ENCODE peak calls at places on chromosomes 1 and 21, in ten cellular contexts. W is kidney epithelial cell; O is stimulated activated CD4-positive, alpha-beta T cell treated with anti-CD3 and anti-CD28 coated beads, Interleukin-4, amount 100 ng/mL, for 48 hours; U is mucosa of descending colon; Q is HEK293T; A is suprapubic skin; I is T-helper 9 cell; E is NCI-H1105; Y is activated CD4-positive, alpha-beta T cell treated with anti-CD3 and anti-CD28 coated beads for 48 hours; K is tibial artery. Z is an unnamed sample.

GRCh38 chr21:39502631-39503030 is 50.9 kb downstream of the SH3BGR start:
- DNase-seq in W (no peak), O (no peak), U (no peak), Q (no peak), A (no peak), I (no peak), E (no peak), Y (no peak), K (no peak), Z (no peak)

GRCh38 chr1:43968348-43968948 is 1.4 kb upstream of the DPH2 start:
- DNase-seq in W (no peak), O (no peak), U (peak; percentile 58), Q (no peak), A (no peak), I (no peak), E (no peak), Y (peak; percentile 45), K (no peak), Z (peak; percentile 37)

GRCh38 chr1:167722152-167722869 is 529 bp downstream of the MPZL1 start:
- DNase-seq in W (no peak), O (no peak), U (peak; percentile 55), Q (peak; percentile 53), A (peak; percentile 74), I (peak; percentile 28), E (peak; percentile 62), Y (peak; percentile 43), K (no peak), Z (peak; percentile 47)

GRCh38 chr1:101044259-101044658 is 18.7 kb upstream of the DPH5 start:
- DNase-seq in W (no peak), O (no peak), U (no peak), Q (no peak), A (no peak), I (no peak), E (no peak), Y (no peak), K (no peak), Z (no peak)

GRCh38 chr21:14479387-14479786 is 66.7 kb downstream of the SAMSN1 start:
- DNase-seq in W (no peak), O (no peak), U (no peak), Q (no peak), A (no peak), I (no peak), E (no peak), Y (no peak), K (no peak), Z (no peak)

GRCh38 chr21:25862112-25862511 is 127.3 kb downstream of the GABPA start:
- DNase-seq in W (no peak), O (no peak), U (peak; percentile 77), Q (no peak), A (no peak), I (no peak), E (no peak), Y (no peak), K (no peak), Z (no peak)

GRCh38 chr1:67436511-67437057 is 6.4 kb upstream of the SERBP1 start:
- DNase-seq in W (no peak), O (no peak), U (no peak), Q (no peak), A (no peak), I (no peak), E (no peak), Y (no peak), K (no peak), Z (no peak)

GRCh38 chr1:205204552-205204951 is 7.0 kb downstream of the DSTYK start:
- DNase-seq in W (no peak), O (no peak), U (no peak), Q (no peak), A (no peak), I (no peak), E (no peak), Y (no peak), K (no peak), Z (peak; percentile 56)

GRCh38 chr1:109877320-109877771 is 33.3 kb upstream of the CSF1 start:
- DNase-seq in W (peak; percentile 76), O (no peak), U (peak; percentile 30), Q (no peak), A (peak; percentile 78), I (no peak), E (no peak), Y (no peak), K (peak; percentile 77), Z (peak; percentile 89)

GRCh38 chr1:53641481-53642214 is 97.3 kb downstream of the GLIS1 start:
- DNase-seq in W (no peak), O (no peak), U (no peak), Q (no peak), A (peak; percentile 46), I (no peak), E (no peak), Y (no peak), K (peak; percentile 6), Z (no peak)

GRCh38 chr1:83860506-83861221 is 138.3 kb downstream of the TTLL7 start:
- DNase-seq in W (no peak), O (peak; percentile 69), U (peak; percentile 93), Q (peak; percentile 69), A (peak; percentile 73), I (peak; percentile 52), E (no peak), Y (peak; percentile 85), K (peak; percentile 56), Z (no peak)

GRCh38 chr1:186152227-186152944 is 222.7 kb downstream of the TPR start:
- DNase-seq in W (peak; percentile 19), O (no peak), U (no peak), Q (peak; percentile 28), A (no peak), I (no peak), E (no peak), Y (no peak), K (no peak), Z (peak; percentile 24)

GRCh38 chr1:84776639-84777038 is 86.4 kb upstream of the SSX2IP start:
- DNase-seq in W (no peak), O (no peak), U (no peak), Q (no peak), A (no peak), I (no peak), E (no peak), Y (no peak), K (no peak), Z (no peak)

GRCh38 chr1:237383825-237384612 is 342.0 kb downstream of the RYR2 start:
- DNase-seq in W (no peak), O (no peak), U (no peak), Q (no peak), A (no peak), I (no peak), E (no peak), Y (no peak), K (no peak), Z (peak; percentile 14)

GRCh38 chr1:161115132-161115711 is 2.6 kb downstream of the PFDN2 start:
- DNase-seq in W (peak; percentile 95), O (peak; percentile 24), U (no peak), Q (no peak), A (no peak), I (no peak), E (no peak), Y (peak; percentile 73), K (no peak), Z (no peak)

GRCh38 chr1:16026723-16027484 is 5.1 kb downstream of the CLCNKA start:
- DNase-seq in W (no peak), O (peak; percentile 16), U (peak; percentile 11), Q (peak; percentile 42), A (no peak), I (peak; percentile 21), E (no peak), Y (peak; percentile 36), K (no peak), Z (no peak)

GRCh38 chr1:230392920-230393521 is 33.1 kb downstream of the PGBD5 start:
- DNase-seq in W (no peak), O (no peak), U (no peak), Q (no peak), A (no peak), I (no peak), E (no peak), Y (no peak), K (no peak), Z (no peak)

GRCh38 chr1:225343618-225344017 is 84.2 kb downstream of the LBR start:
- DNase-seq in W (no peak), O (no peak), U (no peak), Q (no peak), A (no peak), I (no peak), E (no peak), Y (no peak), K (no peak), Z (no peak)

GRCh38 chr1:151739590-151740355 is 18.5 kb downstream of the RIIAD1 start:
- DNase-seq in W (no peak), O (no peak), U (peak; percentile 63), Q (no peak), A (no peak), I (no peak), E (no peak), Y (no peak), K (no peak), Z (no peak)

GRCh38 chr1:204450461-204451257 is 39.0 kb upstream of the PPP1R15B start:
- DNase-seq in W (no peak), O (no peak), U (peak; percentile 92), Q (no peak), A (no peak), I (no peak), E (no peak), Y (no peak), K (no peak), Z (no peak)

GRCh38 chr1:8076171-8076570 is 50.1 kb upstream of the ERRFI1 start:
- DNase-seq in W (no peak), O (no peak), U (no peak), Q (no peak), A (no peak), I (no peak), E (no peak), Y (no peak), K (no peak), Z (no peak)

GRCh38 chr21:29371464-29371863 is 72.7 kb downstream of the BACH1 start:
- DNase-seq in W (no peak), O (peak; percentile 19), U (no peak), Q (no peak), A (no peak), I (no peak), E (no peak), Y (peak; percentile 39), K (no peak), Z (no peak)

GRCh38 chr1:6325482-6325881 is 64.6 kb upstream of the GPR153 start:
- DNase-seq in W (no peak), O (no peak), U (no peak), Q (no peak), A (no peak), I (no peak), E (no peak), Y (no peak), K (no peak), Z (no peak)

GRCh38 chr1:102262994-102263393 is 266.3 kb upstream of the OLFM3 start:
- DNase-seq in W (no peak), O (no peak), U (no peak), Q (no peak), A (no peak), I (no peak), E (no peak), Y (no peak), K (no peak), Z (no peak)

GRCh38 chr1:71956613-71957012 is 325.7 kb downstream of the NEGR1 start:
- DNase-seq in W (no peak), O (no peak), U (no peak), Q (no peak), A (no peak), I (no peak), E (no peak), Y (no peak), K (no peak), Z (no peak)

GRCh38 chr1:107897428-107898339 is 67.3 kb downstream of the VAV3 start:
- DNase-seq in W (no peak), O (no peak), U (no peak), Q (no peak), A (no peak), I (no peak), E (no peak), Y (peak; percentile 9), K (no peak), Z (no peak)

Z was measured in AG08395.